ENCODE peak calls at places on chromosomes 4 and X, in nine cellular contexts. B is A549, U is HCT116, V is HL-60, Z is SK-N-SH, H is HepG2, X is GM23338, E is GM12878, T is K562. N is an unnamed sample.

GRCh38 chrX:31397119-31397518 is 325.3 kb upstream of the FTHL17 start:
- DNase-seq in B (no peak), U (no peak), V (no peak), Z (no peak), H (no peak), X (no peak), E (no peak), T (no peak), N (no peak)

GRCh38 chrX:40484408-40485091 is 96.2 kb upstream of the ATP6AP2 start:
- DNase-seq in B (no peak), U (no peak), V (no peak), Z (no peak), H (no peak), X (peak), E (no peak), T (peak), N (no peak)

GRCh38 chr4:173168396-173169177 is at the start of gene GALNT7:
- DNase-seq in B (peak), U (no peak), V (no peak), Z (peak), H (no peak), X (peak), E (no peak), T (peak), N (no peak)

GRCh38 chr4:66489783-66490452 is 819.6 kb upstream of the EPHA5 start:
- DNase-seq in B (peak), U (no peak), V (no peak), Z (no peak), H (no peak), X (peak), E (no peak), T (no peak), N (no peak)

GRCh38 chrX:154751669-154752271 is 893 bp upstream of the GAB3 start:
- DNase-seq in B (no peak), U (no peak), V (no peak), Z (no peak), H (no peak), X (no peak), E (no peak), T (peak), N (no peak)

GRCh38 chr4:137608085-137608484 is 75.8 kb upstream of the PCDH18 start:
- DNase-seq in B (no peak), U (no peak), V (no peak), Z (no peak), H (no peak), X (peak), E (no peak), T (no peak), N (no peak)

GRCh38 chrX:57313583-57314215 is 27.2 kb downstream of the FAAH2 start:
- DNase-seq in B (no peak), U (no peak), V (no peak), Z (no peak), H (no peak), X (no peak), E (no peak), T (no peak), N (no peak)

GRCh38 chr4:93731448-93731847 is 97.1 kb upstream of the ATOH1 start:
- DNase-seq in B (no peak), U (no peak), V (no peak), Z (peak), H (no peak), X (peak), E (no peak), T (no peak), N (no peak)

GRCh38 chr4:77264826-77265225 is 107.8 kb downstream of the CCNG2 start:
- DNase-seq in B (no peak), U (no peak), V (no peak), Z (no peak), H (no peak), X (no peak), E (no peak), T (no peak), N (no peak)

GRCh38 chr4:2394544-2394943 is 23.9 kb downstream of the ZFYVE28 start:
- DNase-seq in B (no peak), U (no peak), V (no peak), Z (no peak), H (no peak), X (no peak), E (no peak), T (no peak), N (no peak)

GRCh38 chr4:124745988-124746801 is 33.7 kb upstream of the ANKRD50 start:
- DNase-seq in B (no peak), U (no peak), V (no peak), Z (no peak), H (no peak), X (no peak), E (no peak), T (no peak), N (no peak)

GRCh38 chr4:168540086-168540864 is 43.4 kb downstream of the PALLD start:
- DNase-seq in B (peak), U (peak), V (no peak), Z (no peak), H (no peak), X (no peak), E (no peak), T (no peak), N (no peak)

GRCh38 chrX:19017271-19017670 is 33.4 kb upstream of the PHKA2 start:
- DNase-seq in B (peak), U (no peak), V (peak), Z (peak), H (peak), X (peak), E (no peak), T (peak), N (no peak)

GRCh38 chr4:123786955-123787354 is 390.4 kb downstream of the SPRY1 start:
- DNase-seq in B (no peak), U (no peak), V (no peak), Z (no peak), H (no peak), X (no peak), E (no peak), T (no peak), N (no peak)

GRCh38 chr4:101122019-101122418 is 225.3 kb downstream of the PPP3CA start:
- DNase-seq in B (peak), U (no peak), V (no peak), Z (no peak), H (no peak), X (no peak), E (no peak), T (no peak), N (no peak)

GRCh38 chr4:158410272-158410671 is 111.4 kb upstream of the RXFP1 start:
- DNase-seq in B (peak), U (peak), V (no peak), Z (no peak), H (no peak), X (peak), E (no peak), T (peak), N (no peak)

GRCh38 chr4:170047774-170048354 is 21.7 kb upstream of the MFAP3L start:
- DNase-seq in B (peak), U (peak), V (no peak), Z (peak), H (peak), X (peak), E (no peak), T (peak), N (peak)

GRCh38 chr4:3465698-3466671 is 2.9 kb downstream of the DOK7 start:
- DNase-seq in B (no peak), U (no peak), V (no peak), Z (no peak), H (peak), X (peak), E (no peak), T (peak), N (no peak)

GRCh38 chrX:129318375-129318774 is 204.9 kb downstream of the SMARCA1 start:
- DNase-seq in B (peak), U (peak), V (no peak), Z (peak), H (peak), X (peak), E (no peak), T (peak), N (no peak)

GRCh38 chr4:125358453-125358852 is 43.7 kb downstream of the FAT4 start:
- DNase-seq in B (no peak), U (no peak), V (no peak), Z (no peak), H (no peak), X (peak), E (no peak), T (no peak), N (no peak)

GRCh38 chrX:1463581-1464281 is 11.0 kb upstream of the ASMTL start:
- DNase-seq in B (no peak), U (no peak), V (no peak), Z (no peak), H (no peak), X (no peak), E (no peak), T (no peak), N (no peak)

DNA sequence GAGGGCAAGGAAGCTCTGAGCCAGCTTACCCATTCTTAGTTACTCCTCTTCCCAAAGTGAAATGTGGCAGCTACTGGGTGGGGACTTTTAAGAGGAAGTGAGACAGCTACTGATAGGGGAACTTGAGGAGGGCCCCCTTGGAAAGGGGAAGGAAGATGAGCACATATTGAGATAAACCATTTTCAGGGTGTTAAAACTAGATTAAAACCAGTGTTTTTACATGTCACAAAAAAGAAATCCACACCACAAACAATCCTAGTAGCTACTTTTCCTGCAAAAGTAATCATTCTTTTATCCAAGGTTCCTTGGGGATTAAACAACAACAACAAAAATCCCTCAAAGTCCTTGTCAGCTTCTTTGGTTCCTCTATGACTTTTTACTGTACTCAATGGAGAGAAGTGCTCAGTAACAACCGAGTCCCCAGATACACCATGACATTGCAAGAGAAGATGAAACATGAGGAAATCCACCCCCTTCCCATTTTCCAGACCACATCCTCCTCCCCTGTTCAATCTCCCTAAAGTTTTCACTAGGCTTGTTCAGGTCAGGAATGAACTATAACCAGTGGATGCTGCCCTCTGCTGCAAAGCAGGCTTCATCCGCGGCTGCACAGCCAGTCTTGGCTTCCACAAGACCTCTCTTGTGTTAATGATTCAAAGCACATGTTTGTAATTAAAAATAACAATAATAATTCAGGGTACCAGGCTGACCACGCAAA is 113.5 kb upstream of the TMEM164 start:
- DNase-seq in B (no peak), U (no peak), V (peak), Z (no peak), H (peak), X (peak), E (peak), T (peak), N (no peak)
- TF ChIP-seq CTCF in B (peak), U (peak), V (no peak), Z (peak), H (peak), X (peak), E (peak), T (peak), N (peak)

DNA sequence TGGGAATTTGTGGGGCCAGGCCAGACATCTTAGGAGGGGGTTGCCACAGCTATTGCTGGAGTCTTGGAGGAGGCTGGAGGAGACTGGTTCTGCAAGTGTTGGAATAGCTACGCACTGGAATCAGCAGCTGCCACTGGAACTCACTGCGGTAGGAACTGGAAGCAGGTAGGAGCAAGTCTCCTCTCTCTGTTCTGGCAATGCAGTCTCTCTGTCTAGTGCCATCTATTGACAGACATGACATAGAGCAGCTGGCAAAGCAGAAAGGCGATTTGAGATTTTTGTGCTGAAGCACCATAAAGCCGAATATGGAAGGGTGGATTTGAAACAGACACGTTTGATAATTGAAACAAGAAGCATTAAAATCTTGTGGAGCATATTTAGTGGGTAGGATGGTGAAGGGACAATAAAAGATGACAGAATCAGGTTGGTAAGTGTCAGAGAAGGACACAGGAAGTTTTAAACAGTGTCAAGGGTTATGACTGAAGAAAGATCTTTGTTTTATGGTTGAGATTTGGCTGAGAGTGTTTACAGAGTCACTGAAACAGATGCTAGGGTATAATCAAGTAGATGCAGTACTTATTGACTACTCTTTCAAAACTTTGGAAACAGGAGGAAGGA is 23.5 kb upstream of the SYNPO2 start:
- DNase-seq in B (peak), U (peak), V (no peak), Z (peak), H (peak), X (peak), E (no peak), T (peak), N (peak)
- TF ChIP-seq REST in B (no peak), U (no peak), V (no peak), Z (no peak), H (no peak), X (no peak), E (no peak), T (no peak), N (no peak)

GRCh38 chr4:166312166-166312565 is 439.1 kb downstream of the TLL1 start:
- DNase-seq in B (no peak), U (no peak), V (no peak), Z (no peak), H (no peak), X (peak), E (no peak), T (no peak), N (no peak)

GRCh38 chr4:166318810-166319525 is 445.9 kb downstream of the TLL1 start:
- DNase-seq in B (peak), U (no peak), V (no peak), Z (no peak), H (no peak), X (no peak), E (no peak), T (no peak), N (no peak)

GRCh38 chr4:166315721-166316467 is 442.9 kb downstream of the TLL1 start:
- DNase-seq in B (no peak), U (no peak), V (no peak), Z (no peak), H (no peak), X (peak), E (no peak), T (no peak), N (no peak)
- TF ChIP-seq CTCF in B (no peak), U (no peak), V (no peak), Z (no peak), H (no peak), X (no peak), E (no peak), T (no peak), N (no peak)

GRCh38 chrX:109890910-109891502 is 111.9 kb upstream of the TMEM164 start:
- DNase-seq in B (peak), U (peak), V (no peak), Z (peak), H (peak), X (peak), E (no peak), T (peak), N (peak)

GRCh38 chrX:109890300-109890699 is 112.6 kb upstream of the TMEM164 start:
- DNase-seq in B (no peak), U (no peak), V (no peak), Z (no peak), H (no peak), X (no peak), E (no peak), T (no peak), N (no peak)

GRCh38 chrX:109880629-109881028 is 122.3 kb upstream of the TMEM164 start:
- DNase-seq in B (no peak), U (no peak), V (peak), Z (no peak), H (peak), X (no peak), E (peak), T (no peak), N (no peak)

DNA sequence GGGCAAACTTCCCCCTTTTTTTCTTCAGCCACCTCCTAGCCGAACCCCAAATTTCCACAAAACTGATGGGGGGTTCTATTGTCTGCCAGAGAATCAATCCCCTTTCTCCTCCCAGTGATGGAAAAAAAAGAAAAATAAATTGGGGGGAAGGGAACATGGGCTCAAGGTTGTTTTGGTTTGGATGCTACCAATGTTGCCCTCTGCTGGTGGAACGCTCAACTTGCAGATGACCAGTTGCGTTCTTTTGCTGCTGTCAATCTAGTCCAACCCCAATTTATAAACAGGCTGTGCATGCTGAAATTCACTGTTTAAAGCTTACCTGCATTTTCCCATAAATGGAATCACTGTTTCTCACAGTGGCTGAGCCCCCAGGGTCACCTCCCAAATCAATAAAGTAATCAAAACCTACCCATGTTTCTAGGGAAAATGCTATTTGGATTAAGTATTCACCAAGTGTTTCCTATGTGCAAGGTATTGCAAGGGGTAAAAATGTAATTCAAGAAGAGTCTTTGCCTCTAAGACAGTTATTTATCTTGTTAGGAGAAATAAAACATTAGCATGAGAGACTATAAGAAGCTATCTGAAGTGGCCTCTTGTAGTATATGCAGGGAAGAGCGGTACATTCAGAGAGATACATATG is 116.7 kb upstream of the TMEM164 start:
- DNase-seq in B (peak), U (peak), V (peak), Z (peak), H (peak), X (peak), E (no peak), T (peak), N (peak)
- TF ChIP-seq REST in B (no peak), U (no peak), V (no peak), Z (no peak), H (no peak), X (no peak), E (no peak), T (no peak), N (no peak)

GRCh38 chr4:17762705-17763104 is 18.7 kb downstream of the FAM184B start:
- DNase-seq in B (peak), U (no peak), V (no peak), Z (no peak), H (peak), X (peak), E (no peak), T (peak), N (no peak)
- TF ChIP-seq CTCF in B (peak), U (peak), V (no peak), Z (no peak), H (peak), X (peak), E (peak), T (peak), N (peak)

GRCh38 chrX:10512741-10513140 is 107.6 kb downstream of the MID1 start:
- DNase-seq in B (no peak), U (no peak), V (no peak), Z (no peak), H (no peak), X (no peak), E (no peak), T (no peak), N (no peak)

GRCh38 chrX:10512258-10512657 is 108.1 kb downstream of the MID1 start:
- DNase-seq in B (no peak), U (no peak), V (no peak), Z (peak), H (no peak), X (no peak), E (no peak), T (no peak), N (no peak)

GRCh38 chrX:10516781-10517322 is 103.5 kb downstream of the MID1 start:
- DNase-seq in B (no peak), U (no peak), V (no peak), Z (no peak), H (no peak), X (no peak), E (no peak), T (no peak), N (no peak)

GRCh38 chrX:10513974-10514373 is 106.4 kb downstream of the MID1 start:
- DNase-seq in B (peak), U (no peak), V (no peak), Z (no peak), H (no peak), X (no peak), E (no peak), T (no peak), N (no peak)

DNA sequence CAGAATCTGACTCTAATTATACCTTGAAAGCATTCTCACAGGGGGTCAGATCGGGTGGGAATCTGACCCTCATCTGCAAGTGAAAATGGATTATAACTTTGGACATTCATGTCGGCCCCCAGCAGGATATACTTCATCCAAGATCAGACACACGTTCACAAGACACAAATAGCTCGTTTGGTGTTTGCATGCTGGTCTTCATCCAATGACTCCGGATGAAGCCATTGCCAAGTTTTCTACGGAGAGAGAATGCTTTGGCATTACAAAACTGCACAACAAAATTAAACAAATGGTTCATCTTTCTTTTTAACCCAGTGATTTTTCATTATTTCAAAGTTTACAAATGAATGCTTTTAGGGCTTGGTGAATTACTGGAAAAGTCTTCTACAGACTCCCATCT is 105.5 kb downstream of the MID1 start:
- DNase-seq in B (no peak), U (no peak), V (no peak), Z (no peak), H (no peak), X (no peak), E (no peak), T (no peak), N (no peak)
- TF ChIP-seq REST in B (no peak), U (no peak), V (no peak), Z (no peak), H (no peak), X (no peak), E (no peak), T (no peak), N (no peak)

N was measured in Panc1.